ENCODE peak calls at places on chromosomes 16 and 17, in six cellular contexts. X is progenitor cell of endocrine pancreas, B is NCI-H2171, A is T-cell, M is foreskin fibroblast, Q is RWPE1. R is an unnamed sample.
A peak's percentile ranks its signal among the peaks of the same experiment; 100 is the strongest.

GRCh38 chr16:80586476-80586875 is 45.7 kb downstream of the DYNLRB2 start:
- DNase-seq in Q (no peak), M (no peak), B (no peak), A (no peak), X (no peak), R (no peak)

GRCh38 chr16:50961944-50962343 is 189.1 kb downstream of the SALL1 start:
- DNase-seq in M (no peak), B (no peak), A (no peak), X (no peak), Q (no peak), R (no peak)

GRCh38 chr16:3383045-3383448 is 17.8 kb downstream of the ZSCAN32 start:
- DNase-seq in M (no peak), A (no peak), X (no peak), Q (no peak), B (no peak), R (no peak)

GRCh38 chr16:48605518-48606110 is 4.4 kb downstream of the N4BP1 start:
- DNase-seq in A (no peak), B (no peak), Q (no peak), X (no peak), M (no peak), R (no peak)

GRCh38 chr16:54927125-54928015 is 3.3 kb upstream of the IRX5 start:
- DNase-seq in M (no peak), A (no peak), X (no peak), B (peak; percentile 29), Q (no peak), R (no peak)

GRCh38 chr17:49555495-49556018 is 20.1 kb upstream of the NXPH3 start:
- DNase-seq in X (no peak), A (no peak), B (no peak), Q (no peak), M (no peak), R (no peak)

GRCh38 chr16:49637511-49637910 is 218.4 kb downstream of the ZNF423 start:
- DNase-seq in M (no peak), B (no peak), A (no peak), Q (no peak), X (no peak), R (no peak)

GRCh38 chr17:33732116-33732515 is 439.0 kb upstream of the ASIC2 start:
- DNase-seq in Q (peak; percentile 33), B (no peak), X (no peak), M (no peak), A (no peak), R (no peak)

GRCh38 chr16:58809213-58809612 is 75.1 kb upstream of the GOT2 start:
- DNase-seq in X (no peak), M (no peak), A (no peak), B (no peak), Q (no peak), R (no peak)

GRCh38 chr16:57609541-57610401 is 18.7 kb upstream of the ADGRG1 start:
- DNase-seq in B (no peak), M (no peak), A (peak; percentile 49), X (no peak), Q (no peak), R (peak; percentile 50)

GRCh38 chr17:22138861-22139469 is 446.6 kb downstream of the KCNJ18 start:
- DNase-seq in Q (no peak), X (no peak), B (no peak), M (no peak), A (no peak), R (no peak)

GRCh38 chr16:65727534-65728137 is 605.8 kb upstream of the CDH11 start:
- DNase-seq in M (no peak), B (no peak), X (no peak), Q (no peak), A (no peak), R (no peak)

GRCh38 chr16:69894675-69895074 is 56.5 kb upstream of the CLEC18A start:
- DNase-seq in Q (no peak), B (no peak), M (no peak), A (no peak), X (no peak), R (no peak)